ENCODE peak calls at places on chromosome 13, in nine cellular contexts. D is pancreas; S is effector memory CD4-positive, alpha-beta T cell; V is IMR-90; Z is lung; H is MM.1S; A is adrenal gland; P is body of pancreas; U is PC-3. O is an unnamed sample.

GRCh38 chr13:96575423-96576320 is 418.6 kb downstream of the OXGR1 start:
- DNase-seq in U (no peak), H (no peak), Z (no peak), V (no peak), D (no peak), A (no peak), S (no peak), P (no peak), O (no peak)

GRCh38 chr13:113654591-113655357 is 3.2 kb downstream of the ATP4B start:
- DNase-seq in V (no peak), P (peak; percentile 9), D (peak; percentile 5), S (no peak), A (no peak), H (no peak), U (no peak), Z (no peak), O (no peak)

GRCh38 chr13:98960331-98961203 is 17.3 kb downstream of the DOCK9 start:
- DNase-seq in A (no peak), S (no peak), U (no peak), V (no peak), D (no peak), P (no peak), Z (no peak), H (no peak), O (no peak)

GRCh38 chr13:88248393-88248792 is 577.2 kb downstream of the SLITRK5 start:
- DNase-seq in P (no peak), D (no peak), H (no peak), V (no peak), Z (no peak), U (no peak), S (no peak), A (no peak), O (no peak)

GRCh38 chr13:107266657-107267056 is 698.7 kb upstream of the ARGLU1 start:
- DNase-seq in S (no peak), U (no peak), A (no peak), V (no peak), D (no peak), Z (no peak), P (no peak), H (no peak), O (no peak)

GRCh38 chr13:29859971-29860370 is 9.6 kb upstream of the UBL3 start:
- DNase-seq in S (no peak), Z (no peak), H (no peak), A (no peak), P (no peak), U (peak; percentile 54), D (no peak), V (peak; percentile 87), O (no peak)

GRCh38 chr13:98187155-98187726 is 10.2 kb upstream of the RNF113B start:
- DNase-seq in H (no peak), V (no peak), P (no peak), D (no peak), S (no peak), A (no peak), U (no peak), Z (no peak), O (no peak)

GRCh38 chr13:110874508-110874960 is 40.3 kb downstream of the ANKRD10 start:
- DNase-seq in P (peak; percentile 85), U (peak; percentile 70), V (peak; percentile 46), A (peak; percentile 88), S (peak; percentile 10), D (peak; percentile 82), H (peak; percentile 60), Z (peak; percentile 86), O (peak; percentile 9)

GRCh38 chr13:39263033-39263432 is 224.8 kb downstream of the NHLRC3 start:
- DNase-seq in Z (no peak), U (peak; percentile 65), S (no peak), H (peak; percentile 21), P (peak; percentile 32), D (peak; percentile 42), A (peak; percentile 47), V (peak; percentile 23), O (no peak)

GRCh38 chr13:107832521-107833095 is 382.7 kb downstream of the LIG4 start:
- DNase-seq in P (no peak), H (no peak), Z (no peak), D (no peak), S (no peak), A (no peak), U (no peak), V (no peak), O (no peak)

GRCh38 chr13:44815507-44816074 is 173.7 kb downstream of the NUFIP1 start:
- DNase-seq in P (peak; percentile 69), Z (peak; percentile 72), S (no peak), A (peak; percentile 57), H (no peak), U (peak; percentile 91), D (peak; percentile 48), V (peak; percentile 98), O (no peak)

GRCh38 chr13:110239280-110240120 is 67.5 kb downstream of the COL4A1 start:
- DNase-seq in S (no peak), A (no peak), D (no peak), H (no peak), V (no peak), Z (no peak), P (no peak), U (no peak), O (no peak)

GRCh38 chr13:44231786-44232516 is 141.7 kb upstream of the SERP2 start:
- DNase-seq in V (peak; percentile 96), P (peak; percentile 90), D (peak; percentile 86), H (no peak), S (no peak), Z (peak; percentile 89), A (peak; percentile 74), U (peak; percentile 97), O (no peak)

GRCh38 chr13:99995503-99996176 is 14.1 kb downstream of the ZIC2 start:
- DNase-seq in A (no peak), P (no peak), H (no peak), Z (no peak), S (no peak), U (no peak), V (no peak), D (no peak), O (no peak)

GRCh38 chr13:109146912-109147624 is 517.7 kb downstream of the MYO16 start:
- DNase-seq in U (peak; percentile 95), P (no peak), D (no peak), A (no peak), H (no peak), V (peak; percentile 89), S (no peak), Z (no peak), O (no peak)

DNA sequence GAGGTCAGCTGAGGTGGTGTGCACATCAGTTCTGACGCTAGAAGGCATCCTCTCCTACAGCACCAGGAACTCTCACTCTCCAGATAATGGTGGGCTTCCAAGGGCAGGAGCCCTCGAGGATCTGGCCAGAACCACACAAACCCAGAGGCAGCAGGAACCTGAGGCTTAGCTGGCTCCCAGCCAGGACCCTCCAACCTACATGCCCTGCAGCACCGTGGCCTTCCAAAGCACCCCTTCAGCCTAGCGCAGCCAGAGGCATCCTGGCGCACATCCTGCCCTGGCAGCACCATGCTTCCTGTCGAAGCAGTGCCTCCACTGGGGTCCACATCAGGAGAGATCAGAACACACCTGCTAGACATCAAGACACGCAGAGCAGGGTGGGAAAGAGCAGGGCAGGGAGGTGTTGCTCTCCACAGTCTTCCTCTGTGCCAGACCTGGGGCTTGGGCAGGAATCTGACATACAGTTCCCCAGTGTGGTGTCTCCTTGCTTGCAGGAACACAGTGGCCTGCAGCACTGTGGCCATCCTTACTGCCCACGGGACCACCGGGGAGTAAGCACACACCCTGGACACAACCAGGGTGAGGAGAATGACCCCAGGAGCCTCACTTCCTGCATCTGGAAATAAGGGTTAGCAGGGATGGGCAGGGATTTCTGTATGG is 21.7 kb downstream of the TUBA3C start:
- DNase-seq in Z (no peak), D (no peak), H (no peak), U (no peak), A (no peak), V (no peak), S (no peak), P (no peak), O (no peak)
- H3K9me3 ChIP-seq in Z (peaks cover 2% of the 10 kb centered on the region), D (no peaks in the 10 kb centered on the region), H (no peaks in the 10 kb centered on the region), U (peaks cover 2% of the 10 kb centered on the region), A (no peaks in the 10 kb centered on the region), V (peaks cover 60% of the 10 kb centered on the region), S (no peaks in the 10 kb centered on the region), P (no peaks in the 10 kb centered on the region), O (no peaks in the 10 kb centered on the region)

GRCh38 chr13:41156611-41157010 is 24.0 kb upstream of the KBTBD6 start:
- DNase-seq in D (no peak), U (no peak), V (no peak), S (no peak), H (no peak), P (no peak), A (no peak), Z (no peak), O (no peak)

GRCh38 chr13:41154042-41154441 is 21.4 kb upstream of the KBTBD6 start:
- DNase-seq in Z (no peak), P (no peak), U (no peak), A (no peak), S (no peak), V (no peak), H (no peak), D (no peak), O (no peak)

GRCh38 chr13:41148421-41149283 is 16.1 kb upstream of the KBTBD6 start:
- DNase-seq in H (no peak), U (no peak), Z (no peak), D (no peak), S (no peak), P (no peak), A (no peak), V (no peak), O (no peak)

GRCh38 chr13:41150058-41150457 is 17.5 kb upstream of the KBTBD6 start:
- DNase-seq in V (no peak), Z (no peak), A (no peak), H (no peak), P (no peak), U (no peak), D (no peak), S (no peak), O (no peak)

DNA sequence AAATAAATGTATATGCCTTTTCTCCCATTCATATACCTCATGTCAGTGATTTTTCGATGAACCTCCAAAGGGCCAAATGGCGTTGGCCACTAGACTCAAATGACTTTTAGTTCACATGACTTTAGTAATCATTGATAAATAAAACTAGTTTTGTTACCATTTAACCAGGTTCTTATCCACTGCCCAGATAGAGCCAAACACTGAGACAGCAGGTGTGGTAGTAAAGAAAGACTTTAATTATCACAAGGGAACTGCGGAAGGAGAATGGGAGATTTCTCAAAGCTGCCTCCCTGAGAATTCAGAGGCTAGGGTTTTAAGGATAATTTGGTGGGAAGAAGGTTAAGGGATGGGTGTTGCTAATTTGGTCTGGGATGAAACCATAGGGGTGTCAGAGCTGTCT is 19.4 kb upstream of the KBTBD6 start:
- DNase-seq in P (no peak), V (no peak), H (no peak), D (no peak), Z (no peak), S (no peak), A (no peak), U (no peak), O (no peak)
- H3K9me3 ChIP-seq in P (peaks cover 36% of the 10 kb centered on the region), V (peaks cover 43% of the 10 kb centered on the region), H (no peaks in the 10 kb centered on the region), D (no peaks in the 10 kb centered on the region), Z (peaks cover 17% of the 10 kb centered on the region), S (peaks cover 24% of the 10 kb centered on the region), A (no peaks in the 10 kb centered on the region), U (peaks cover 43% of the 10 kb centered on the region), O (peaks cover 27% of the 10 kb centered on the region)

GRCh38 chr13:111994578-111994977 is 72.4 kb upstream of the SOX1 start:
- DNase-seq in S (no peak), U (no peak), D (no peak), P (no peak), A (no peak), Z (no peak), H (no peak), V (no peak), O (no peak)
- H3K9me3 ChIP-seq in S (no peaks in the 10 kb centered on the region), U (no peaks in the 10 kb centered on the region), D (no peaks in the 10 kb centered on the region), P (peaks cover 10% of the 10 kb centered on the region), A (no peaks in the 10 kb centered on the region), Z (peaks cover 13% of the 10 kb centered on the region), H (no peaks in the 10 kb centered on the region), V (peaks cover 33% of the 10 kb centered on the region), O (no peaks in the 10 kb centered on the region)

GRCh38 chr13:19056355-19056880 is 125.2 kb downstream of the TUBA3C start:
- DNase-seq in H (no peak), P (no peak), V (no peak), A (no peak), Z (peak; percentile 22), U (no peak), D (no peak), S (no peak), O (no peak)
- H3K9me3 ChIP-seq in H (no peaks in the 10 kb centered on the region), P (no peaks in the 10 kb centered on the region), V (peaks cover 69% of the 10 kb centered on the region), A (no peaks in the 10 kb centered on the region), Z (peaks cover 19% of the 10 kb centered on the region), U (no peaks in the 10 kb centered on the region), D (no peaks in the 10 kb centered on the region), S (no peaks in the 10 kb centered on the region), O (no peaks in the 10 kb centered on the region)

O was measured in T-helper 17 cell.